ENCODE peak calls at places on chromosomes 16 and 17, in eight cellular contexts. M, E, D, K, Z, G, T and X are unnamed samples.

GRCh38 chr16:67055712-67056487 is 27.0 kb downstream of the CBFB start:
- ATAC-seq in M (no peak), E (peak), D (peak), K (no peak), Z (peak), G (no peak), T (no peak), X (no peak)

GRCh38 chr17:79556263-79556662 is 54.6 kb downstream of the RBFOX3 start:
- ATAC-seq in M (peak), E (no peak), D (no peak), K (no peak), Z (no peak), G (no peak), T (no peak), X (no peak)

GRCh38 chr17:66435182-66435581 is 132.8 kb downstream of the PRKCA start:
- ATAC-seq in M (no peak), E (no peak), D (no peak), K (no peak), Z (no peak), G (no peak), T (no peak), X (no peak)

GRCh38 chr17:60629120-60629519 is 29.1 kb downstream of the PPM1D start:
- ATAC-seq in M (no peak), E (no peak), D (no peak), K (no peak), Z (no peak), G (no peak), T (no peak), X (no peak)

GRCh38 chr17:44219126-44219635 is 294 bp downstream of the UBTF start:
- ATAC-seq in M (peak), E (peak), D (peak), K (peak), Z (peak), G (peak), T (peak), X (peak)

GRCh38 chr17:68349157-68349556 is 57.9 kb downstream of the ARSG start:
- ATAC-seq in M (no peak), E (no peak), D (no peak), K (peak), Z (no peak), G (no peak), T (peak), X (no peak)

GRCh38 chr17:62618647-62619412 is 8.6 kb upstream of the MRC2 start:
- ATAC-seq in M (no peak), E (peak), D (no peak), K (no peak), Z (no peak), G (peak), T (no peak), X (peak)

GRCh38 chr17:1813088-1813487 is 16.6 kb downstream of the SMYD4 start:
- ATAC-seq in M (no peak), E (no peak), D (no peak), K (no peak), Z (peak), G (peak), T (no peak), X (no peak)

GRCh38 chr16:48948911-48949310 is 332.7 kb downstream of the CBLN1 start:
- ATAC-seq in M (no peak), E (no peak), D (no peak), K (no peak), Z (no peak), G (no peak), T (no peak), X (no peak)

GRCh38 chr17:50045154-50045553 is 10.8 kb upstream of the ITGA3 start:
- ATAC-seq in M (no peak), E (peak), D (no peak), K (no peak), Z (peak), G (no peak), T (no peak), X (no peak)

GRCh38 chr16:11135167-11135973 is 120.6 kb downstream of the SOCS1 start:
- ATAC-seq in M (peak), E (no peak), D (peak), K (no peak), Z (no peak), G (no peak), T (peak), X (peak)

GRCh38 chr17:53353919-53354351 is 468.8 kb upstream of the KIF2B start:
- ATAC-seq in M (no peak), E (no peak), D (peak), K (no peak), Z (no peak), G (no peak), T (no peak), X (no peak)

GRCh38 chr16:87681990-87682570 is 79.8 kb downstream of the JPH3 start:
- ATAC-seq in M (peak), E (no peak), D (peak), K (peak), Z (peak), G (no peak), T (no peak), X (no peak)

GRCh38 chr17:19579192-19579668 is 45.6 kb downstream of the SLC47A1 start:
- ATAC-seq in M (no peak), E (no peak), D (no peak), K (no peak), Z (no peak), G (peak), T (peak), X (no peak)

GRCh38 chr16:88864521-88864920 is 1.9 kb downstream of the PABPN1L start:
- ATAC-seq in M (no peak), E (no peak), D (no peak), K (peak), Z (no peak), G (no peak), T (no peak), X (no peak)

GRCh38 chr16:1691956-1692355 is 13.9 kb downstream of the JPT2 start:
- ATAC-seq in M (no peak), E (peak), D (peak), K (no peak), Z (peak), G (no peak), T (no peak), X (no peak)

GRCh38 chr17:13704333-13704732 is 102.6 kb upstream of the HS3ST3A1 start:
- ATAC-seq in M (no peak), E (no peak), D (peak), K (no peak), Z (no peak), G (no peak), T (no peak), X (no peak)

GRCh38 chr17:19386276-19386863 is 620 bp downstream of the MFAP4 start:
- ATAC-seq in M (peak), E (peak), D (peak), K (peak), Z (peak), G (peak), T (peak), X (peak)

GRCh38 chr17:79612468-79613194 is 1.8 kb upstream of the RBFOX3 start:
- ATAC-seq in M (no peak), E (peak), D (no peak), K (peak), Z (peak), G (no peak), T (peak), X (no peak)

GRCh38 chr16:49596699-49597291 is 223.2 kb downstream of the C16orf78 start:
- ATAC-seq in M (no peak), E (no peak), D (no peak), K (no peak), Z (no peak), G (peak), T (no peak), X (no peak)

GRCh38 chr17:68762911-68763310 is 161.7 kb upstream of the FAM20A start:
- ATAC-seq in M (no peak), E (no peak), D (no peak), K (no peak), Z (no peak), G (no peak), T (no peak), X (no peak)

GRCh38 chr17:3035256-3035967 is 28.0 kb downstream of the OR1D5 start:
- ATAC-seq in M (no peak), E (no peak), D (no peak), K (no peak), Z (no peak), G (no peak), T (no peak), X (no peak)

GRCh38 chr17:46028969-46029565 is 30.0 kb downstream of the STH start:
- ATAC-seq in M (peak), E (no peak), D (no peak), K (no peak), Z (no peak), G (no peak), T (no peak), X (no peak)

GRCh38 chr16:89378947-89379771 is 111.2 kb downstream of the ANKRD11 start:
- ATAC-seq in M (no peak), E (no peak), D (peak), K (no peak), Z (no peak), G (peak), T (no peak), X (peak)

GRCh38 chr17:42676424-42677011 is at the start of gene PLEKHH3:
- ATAC-seq in M (no peak), E (peak), D (no peak), K (peak), Z (no peak), G (no peak), T (no peak), X (no peak)

DNA sequence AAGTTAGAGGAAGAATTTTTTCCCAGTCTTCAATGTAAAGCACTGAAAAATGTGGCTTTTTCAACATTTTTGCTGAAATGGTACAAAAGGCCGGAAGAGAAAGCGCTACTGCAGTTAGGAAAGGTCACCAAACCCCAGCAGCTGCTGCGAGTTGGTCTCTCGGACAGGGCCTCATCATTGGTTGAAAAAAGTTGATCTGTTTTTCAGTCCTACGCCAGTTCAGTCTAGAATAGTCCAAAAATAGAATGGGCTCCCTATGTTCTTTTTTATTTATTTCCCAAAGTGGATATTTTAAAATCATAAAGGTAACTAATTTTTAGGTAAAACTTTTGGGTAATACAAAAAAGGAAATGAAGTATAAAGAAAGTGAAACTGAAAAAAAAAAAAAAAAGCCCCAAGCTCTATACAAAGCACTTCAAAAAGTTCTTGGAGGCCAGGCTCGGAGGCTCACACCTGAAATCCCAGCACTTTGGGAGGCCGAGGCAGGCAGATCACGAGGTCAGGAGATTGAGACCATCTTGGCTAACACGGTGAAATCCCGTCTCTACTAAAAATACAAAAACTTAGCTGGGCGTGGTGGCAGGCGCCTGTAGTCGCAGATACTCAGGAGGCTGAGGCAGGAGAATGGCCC is 17.4 kb downstream of the ADAP2 start:
- ATAC-seq in M (no peak), E (no peak), D (no peak), K (no peak), Z (no peak), G (no peak), T (peak), X (no peak)
- H3K4me3 ChIP-seq in M (no peak), E (no peak), D (no peak), K (no peak), Z (no peak), G (no peak), T (no peak), X (no peak)

GRCh38 chr17:47836601-47837000 is 4.5 kb downstream of the SCRN2 start:
- ATAC-seq in M (no peak), E (no peak), D (no peak), K (no peak), Z (no peak), G (no peak), T (no peak), X (no peak)

GRCh38 chr17:47837401-47838039 is 3.6 kb downstream of the SCRN2 start:
- ATAC-seq in M (no peak), E (no peak), D (no peak), K (peak), Z (no peak), G (no peak), T (no peak), X (no peak)

GRCh38 chr17:47839071-47839470 is 2.0 kb downstream of the SCRN2 start:
- ATAC-seq in M (no peak), E (no peak), D (no peak), K (no peak), Z (no peak), G (no peak), T (no peak), X (no peak)

GRCh38 chr17:47839899-47840741 is 953 bp downstream of the SCRN2 start:
- ATAC-seq in M (no peak), E (no peak), D (no peak), K (no peak), Z (no peak), G (no peak), T (no peak), X (no peak)

DNA sequence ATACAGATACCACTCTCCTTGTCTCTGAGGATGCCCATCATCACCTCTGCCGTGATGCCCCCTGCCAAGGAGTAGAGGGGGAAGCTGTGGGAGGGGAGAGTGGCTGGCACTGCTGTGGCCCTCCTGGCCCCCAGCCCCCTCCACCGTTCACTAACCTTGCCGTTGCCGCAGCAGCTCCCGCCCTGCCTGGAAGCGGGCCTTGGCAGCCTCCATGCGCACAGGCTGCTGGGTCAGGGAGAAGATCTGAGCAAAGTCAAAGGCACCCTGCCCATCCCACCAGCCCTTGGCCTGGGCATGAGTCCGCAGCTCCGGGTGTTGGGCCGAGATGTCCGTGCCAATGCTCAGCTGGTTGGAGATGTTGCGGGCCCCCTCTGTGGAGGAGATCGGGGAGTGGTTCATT is 2.4 kb downstream of the SCRN2 start:
- ATAC-seq in M (no peak), E (no peak), D (no peak), K (no peak), Z (no peak), G (no peak), T (no peak), X (no peak)
- H3K4me3 ChIP-seq in M (no peak), E (no peak), D (no peak), K (no peak), Z (no peak), G (no peak), T (no peak), X (no peak)

GRCh38 chr17:59361916-59362810 is 30.7 kb downstream of the YPEL2 start:
- ATAC-seq in M (peak), E (peak), D (peak), K (no peak), Z (peak), G (peak), T (no peak), X (no peak)
- H3K4me3 ChIP-seq in M (peak), E (no peak), D (no peak), K (no peak), Z (no peak), G (no peak), T (no peak), X (no peak)

GRCh38 chr17:18267366-18267765 is 6.9 kb downstream of the MIEF2 start:
- ATAC-seq in M (no peak), E (peak), D (no peak), K (peak), Z (no peak), G (no peak), T (no peak), X (no peak)
- H3K4me3 ChIP-seq in M (no peak), E (no peak), D (no peak), K (no peak), Z (no peak), G (no peak), T (no peak), X (no peak)

DNA sequence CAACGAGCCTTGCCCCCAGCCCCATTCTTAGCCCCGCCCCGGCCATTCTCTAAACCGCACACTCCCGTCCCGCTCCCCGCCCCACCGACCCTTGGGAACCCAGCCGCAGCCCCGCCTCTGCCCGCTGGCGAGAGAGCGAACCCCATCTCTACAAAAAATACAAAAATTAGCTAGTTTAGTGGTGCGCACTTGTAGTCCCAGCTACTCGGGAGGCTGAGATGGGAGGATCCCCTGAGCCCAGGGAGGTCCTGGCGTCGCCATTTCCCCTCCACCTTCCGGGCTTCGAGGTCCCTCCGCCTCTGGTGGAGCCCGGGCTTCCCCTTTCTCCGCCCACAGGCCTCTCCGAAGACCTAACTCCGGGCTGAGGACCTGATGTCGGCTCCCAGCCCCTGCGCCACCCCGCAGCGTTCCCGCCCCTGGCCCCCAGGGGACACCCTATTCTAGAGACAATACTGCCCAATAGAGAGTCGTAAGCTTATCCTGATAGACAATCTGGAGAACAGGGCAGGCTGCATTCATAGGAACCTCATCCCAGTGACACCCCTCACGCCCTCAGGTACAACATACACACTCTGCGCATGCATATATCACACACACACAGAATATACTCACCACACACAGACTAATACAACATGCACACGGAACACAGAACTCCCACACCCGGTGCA is 483 bp upstream of the PROCA1 start:
- ATAC-seq in M (peak), E (peak), D (no peak), K (peak), Z (no peak), G (peak), T (peak), X (no peak)
- H3K4me3 ChIP-seq in M (peak), E (peak), D (no peak), K (no peak), Z (no peak), G (no peak), T (peak), X (peak)